ENCODE peak calls at places on chromosome 16, in nine cellular contexts. One of them, this sample, is unnamed.

GRCh38 chr16:8551388-8552332 is 38.7 kb downstream of the TMEM114 start:
- DNase-seq in Calu3: no peak
- DNase-seq in Caco-2: no peak
- DNase-seq in head of caudate nucleus: no peak
- DNase-seq in NCI-H1930: no peak
- DNase-seq in activated T-cell treated with anti-CD3 and anti-CD28 coated beads, Interleukin-2, amount 50 U/mL, for 4 hours: no peak
- DNase-seq in activated T-helper 1 cell treated with anti-CD3 and anti-CD28 coated beads, Interleukin-2, amount 50 U/mL, for 16 hours: no peak
- DNase-seq in AG04450: no peak
- DNase-seq in activated CD8-positive, alpha-beta T cell treated with anti-CD3 and anti-CD28 coated beads for 36 hours: no peak
- DNase-seq in this sample: no peak

GRCh38 chr16:69932691-69933392 is 18.3 kb upstream of the CLEC18A start:
- DNase-seq in Calu3: no peak
- DNase-seq in Caco-2: no peak
- DNase-seq in head of caudate nucleus: no peak
- DNase-seq in NCI-H1930: no peak
- DNase-seq in activated T-cell treated with anti-CD3 and anti-CD28 coated beads, Interleukin-2, amount 50 U/mL, for 4 hours: no peak
- DNase-seq in activated T-helper 1 cell treated with anti-CD3 and anti-CD28 coated beads, Interleukin-2, amount 50 U/mL, for 16 hours: no peak
- DNase-seq in AG04450: no peak
- DNase-seq in activated CD8-positive, alpha-beta T cell treated with anti-CD3 and anti-CD28 coated beads for 36 hours: no peak
- DNase-seq in this sample: no peak

GRCh38 chr16:28990375-28991040 is 5.7 kb downstream of the LAT start:
- DNase-seq in Calu3: no peak
- DNase-seq in Caco-2: no peak
- DNase-seq in head of caudate nucleus: no peak
- DNase-seq in NCI-H1930: no peak
- DNase-seq in activated T-cell treated with anti-CD3 and anti-CD28 coated beads, Interleukin-2, amount 50 U/mL, for 4 hours: peak
- DNase-seq in activated T-helper 1 cell treated with anti-CD3 and anti-CD28 coated beads, Interleukin-2, amount 50 U/mL, for 16 hours: no peak
- DNase-seq in AG04450: no peak
- DNase-seq in activated CD8-positive, alpha-beta T cell treated with anti-CD3 and anti-CD28 coated beads for 36 hours: peak
- DNase-seq in this sample: no peak

GRCh38 chr16:75203106-75203505 is 3.9 kb downstream of the CTRB2 start:
- DNase-seq in Calu3: no peak
- DNase-seq in Caco-2: no peak
- DNase-seq in head of caudate nucleus: no peak
- DNase-seq in NCI-H1930: no peak
- DNase-seq in activated T-cell treated with anti-CD3 and anti-CD28 coated beads, Interleukin-2, amount 50 U/mL, for 4 hours: no peak
- DNase-seq in activated T-helper 1 cell treated with anti-CD3 and anti-CD28 coated beads, Interleukin-2, amount 50 U/mL, for 16 hours: no peak
- DNase-seq in AG04450: no peak
- DNase-seq in activated CD8-positive, alpha-beta T cell treated with anti-CD3 and anti-CD28 coated beads for 36 hours: no peak
- DNase-seq in this sample: no peak

GRCh38 chr16:56977256-56977655 is 12.1 kb upstream of the NLRC5 start:
- DNase-seq in Calu3: no peak
- DNase-seq in Caco-2: no peak
- DNase-seq in head of caudate nucleus: no peak
- DNase-seq in NCI-H1930: no peak
- DNase-seq in activated T-cell treated with anti-CD3 and anti-CD28 coated beads, Interleukin-2, amount 50 U/mL, for 4 hours: no peak
- DNase-seq in activated T-helper 1 cell treated with anti-CD3 and anti-CD28 coated beads, Interleukin-2, amount 50 U/mL, for 16 hours: no peak
- DNase-seq in AG04450: no peak
- DNase-seq in activated CD8-positive, alpha-beta T cell treated with anti-CD3 and anti-CD28 coated beads for 36 hours: no peak
- DNase-seq in this sample: no peak

GRCh38 chr16:82761858-82762257 is 135.1 kb downstream of the CDH13 start:
- DNase-seq in Calu3: no peak
- DNase-seq in Caco-2: no peak
- DNase-seq in head of caudate nucleus: no peak
- DNase-seq in NCI-H1930: no peak
- DNase-seq in activated T-cell treated with anti-CD3 and anti-CD28 coated beads, Interleukin-2, amount 50 U/mL, for 4 hours: no peak
- DNase-seq in activated T-helper 1 cell treated with anti-CD3 and anti-CD28 coated beads, Interleukin-2, amount 50 U/mL, for 16 hours: no peak
- DNase-seq in AG04450: peak
- DNase-seq in activated CD8-positive, alpha-beta T cell treated with anti-CD3 and anti-CD28 coated beads for 36 hours: no peak
- DNase-seq in this sample: no peak

GRCh38 chr16:53433930-53434435 is 288 bp upstream of the RBL2 start:
- DNase-seq in Calu3: no peak
- DNase-seq in Caco-2: peak
- DNase-seq in head of caudate nucleus: peak
- DNase-seq in NCI-H1930: no peak
- DNase-seq in activated T-cell treated with anti-CD3 and anti-CD28 coated beads, Interleukin-2, amount 50 U/mL, for 4 hours: peak
- DNase-seq in activated T-helper 1 cell treated with anti-CD3 and anti-CD28 coated beads, Interleukin-2, amount 50 U/mL, for 16 hours: peak
- DNase-seq in AG04450: peak
- DNase-seq in activated CD8-positive, alpha-beta T cell treated with anti-CD3 and anti-CD28 coated beads for 36 hours: peak
- DNase-seq in this sample: no peak

GRCh38 chr16:425740-426114 is 278 bp downstream of the RAB11FIP3 start:
- DNase-seq in Calu3: no peak
- DNase-seq in Caco-2: no peak
- DNase-seq in head of caudate nucleus: peak
- DNase-seq in NCI-H1930: no peak
- DNase-seq in activated T-cell treated with anti-CD3 and anti-CD28 coated beads, Interleukin-2, amount 50 U/mL, for 4 hours: peak
- DNase-seq in activated T-helper 1 cell treated with anti-CD3 and anti-CD28 coated beads, Interleukin-2, amount 50 U/mL, for 16 hours: no peak
- DNase-seq in AG04450: no peak
- DNase-seq in activated CD8-positive, alpha-beta T cell treated with anti-CD3 and anti-CD28 coated beads for 36 hours: no peak
- DNase-seq in this sample: no peak

GRCh38 chr16:87470332-87470731 is 22.5 kb downstream of the ZCCHC14 start:
- DNase-seq in Calu3: no peak
- DNase-seq in Caco-2: no peak
- DNase-seq in head of caudate nucleus: no peak
- DNase-seq in NCI-H1930: no peak
- DNase-seq in activated T-cell treated with anti-CD3 and anti-CD28 coated beads, Interleukin-2, amount 50 U/mL, for 4 hours: no peak
- DNase-seq in activated T-helper 1 cell treated with anti-CD3 and anti-CD28 coated beads, Interleukin-2, amount 50 U/mL, for 16 hours: no peak
- DNase-seq in AG04450: no peak
- DNase-seq in activated CD8-positive, alpha-beta T cell treated with anti-CD3 and anti-CD28 coated beads for 36 hours: no peak
- DNase-seq in this sample: no peak

GRCh38 chr16:84985079-84986065 is 26.0 kb downstream of the ZDHHC7 start:
- DNase-seq in Calu3: peak
- DNase-seq in Caco-2: no peak
- DNase-seq in head of caudate nucleus: no peak
- DNase-seq in NCI-H1930: no peak
- DNase-seq in activated T-cell treated with anti-CD3 and anti-CD28 coated beads, Interleukin-2, amount 50 U/mL, for 4 hours: no peak
- DNase-seq in activated T-helper 1 cell treated with anti-CD3 and anti-CD28 coated beads, Interleukin-2, amount 50 U/mL, for 16 hours: no peak
- DNase-seq in AG04450: peak
- DNase-seq in activated CD8-positive, alpha-beta T cell treated with anti-CD3 and anti-CD28 coated beads for 36 hours: no peak
- DNase-seq in this sample: peak

GRCh38 chr16:19574625-19575024 is 19.1 kb downstream of the VPS35L start:
- DNase-seq in Calu3: no peak
- DNase-seq in Caco-2: no peak
- DNase-seq in head of caudate nucleus: no peak
- DNase-seq in NCI-H1930: no peak
- DNase-seq in activated T-cell treated with anti-CD3 and anti-CD28 coated beads, Interleukin-2, amount 50 U/mL, for 4 hours: no peak
- DNase-seq in activated T-helper 1 cell treated with anti-CD3 and anti-CD28 coated beads, Interleukin-2, amount 50 U/mL, for 16 hours: no peak
- DNase-seq in AG04450: no peak
- DNase-seq in activated CD8-positive, alpha-beta T cell treated with anti-CD3 and anti-CD28 coated beads for 36 hours: no peak
- DNase-seq in this sample: no peak